ENCODE peak calls at places on chromosome 2, in nine cellular contexts. V, J, R, U, H, K, W, N and Z are unnamed samples.

GRCh38 chr2:178142274-178143065 is 30.2 kb downstream of the RBM45 start:
- DNase-seq in V (no peak), J (no peak), R (no peak), U (no peak), H (no peak), K (no peak), W (no peak), N (no peak), Z (no peak)

GRCh38 chr2:72027426-72028161 is 120.1 kb downstream of the CYP26B1 start:
- DNase-seq in V (no peak), J (no peak), R (no peak), U (no peak), H (peak), K (peak), W (no peak), N (no peak), Z (no peak)

GRCh38 chr2:190343500-190344274 is at the start of gene INPP1:
- DNase-seq in V (peak), J (peak), R (peak), U (peak), H (peak), K (peak), W (peak), N (peak), Z (no peak)

GRCh38 chr2:178282075-178282474 is 87.8 kb downstream of the OSBPL6 start:
- DNase-seq in V (no peak), J (no peak), R (peak), U (no peak), H (no peak), K (no peak), W (peak), N (no peak), Z (no peak)

GRCh38 chr2:27772804-27773203 is 1.3 kb downstream of the MRPL33 start:
- DNase-seq in V (no peak), J (no peak), R (peak), U (no peak), H (no peak), K (no peak), W (no peak), N (no peak), Z (no peak)

GRCh38 chr2:96329416-96329815 is 4.3 kb downstream of the ITPRIPL1 start:
- DNase-seq in V (no peak), J (no peak), R (peak), U (no peak), H (no peak), K (no peak), W (no peak), N (no peak), Z (no peak)

GRCh38 chr2:1156526-1156925 is 205.9 kb downstream of the SNTG2 start:
- DNase-seq in V (no peak), J (no peak), R (no peak), U (no peak), H (no peak), K (no peak), W (no peak), N (no peak), Z (no peak)

GRCh38 chr2:189104926-189105325 is 74.6 kb downstream of the COL5A2 start:
- DNase-seq in V (no peak), J (no peak), R (peak), U (no peak), H (no peak), K (no peak), W (no peak), N (no peak), Z (no peak)

GRCh38 chr2:23703583-23704385 is 223.1 kb downstream of the ATAD2B start:
- DNase-seq in V (peak), J (no peak), R (no peak), U (no peak), H (no peak), K (no peak), W (no peak), N (no peak), Z (no peak)

DNA sequence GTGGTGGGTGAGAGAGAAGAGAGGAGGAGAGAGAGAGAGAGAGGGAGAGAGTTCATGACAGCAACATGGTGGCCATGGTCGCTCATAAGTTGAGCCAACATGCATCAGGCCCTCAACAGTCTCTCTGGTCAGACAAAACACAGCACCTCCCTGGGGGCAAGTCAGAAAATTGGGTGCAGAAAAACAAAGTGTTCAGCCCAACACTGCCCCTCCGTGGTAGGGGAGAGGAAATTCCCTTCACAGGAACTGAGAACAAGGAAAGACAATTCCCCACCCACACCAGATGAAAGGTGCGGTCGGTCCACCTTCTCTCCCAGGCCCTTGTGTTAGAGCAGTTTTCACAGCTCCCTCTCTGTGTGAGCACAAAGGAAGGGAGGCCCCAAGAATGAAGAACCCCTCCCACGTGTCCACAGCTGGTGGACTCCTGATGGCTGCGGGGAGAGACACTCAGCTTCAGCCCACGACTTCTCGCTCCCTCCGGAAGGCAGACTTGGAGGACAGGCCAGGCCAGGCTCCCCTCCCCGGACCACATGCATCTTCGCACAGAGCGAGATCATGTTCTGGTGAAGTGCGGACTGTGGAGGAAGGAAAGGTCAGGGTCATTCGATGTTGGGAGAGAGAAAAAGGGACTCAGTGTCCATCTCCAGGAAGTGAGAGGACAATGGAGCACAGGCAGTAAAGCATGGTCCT is 181.7 kb downstream of the ANAPC1 start:
- DNase-seq in V (no peak), J (peak), R (peak), U (peak), H (no peak), K (no peak), W (no peak), N (peak), Z (no peak)
- TF ChIP-seq CTCF in V (peak), J (no peak), R (peak), U (peak), H (peak), K (peak), W (no peak), N (peak), Z (peak)

GRCh38 chr2:77767388-77768076 is 245.4 kb upstream of the LRRTM4 start:
- DNase-seq in V (no peak), J (no peak), R (no peak), U (no peak), H (no peak), K (no peak), W (no peak), N (no peak), Z (no peak)
- H3K4me3 ChIP-seq in V (no peak), J (no peak), R (no peak), U (no peak), H (no peak), K (no peak), W (no peak), N (no peak), Z (no peak)

GRCh38 chr2:231409773-231410172 is 14.3 kb downstream of the B3GNT7 start:
- DNase-seq in V (no peak), J (no peak), R (no peak), U (no peak), H (no peak), K (no peak), W (no peak), N (no peak), Z (no peak)
- H3K27ac ChIP-seq in V (no peak), J (no peak), R (no peak), U (no peak), H (no peak), K (no peak), W (no peak), N (no peak), Z (no peak)

GRCh38 chr2:192148620-192149321 is 46.0 kb downstream of the TMEFF2 start:
- DNase-seq in V (no peak), J (no peak), R (peak), U (no peak), H (no peak), K (no peak), W (no peak), N (peak), Z (no peak)
- TF ChIP-seq CTCF in V (peak), J (no peak), R (no peak), U (no peak), H (no peak), K (no peak), W (no peak), N (peak), Z (no peak)

GRCh38 chr2:174342600-174343342 is 8.0 kb downstream of the SP9 start:
- DNase-seq in V (no peak), J (peak), R (peak), U (no peak), H (no peak), K (no peak), W (no peak), N (no peak), Z (no peak)
- H3K4me3 ChIP-seq in V (no peak), J (no peak), R (no peak), U (peak), H (no peak), K (peak), W (no peak), N (peak), Z (peak)

DNA sequence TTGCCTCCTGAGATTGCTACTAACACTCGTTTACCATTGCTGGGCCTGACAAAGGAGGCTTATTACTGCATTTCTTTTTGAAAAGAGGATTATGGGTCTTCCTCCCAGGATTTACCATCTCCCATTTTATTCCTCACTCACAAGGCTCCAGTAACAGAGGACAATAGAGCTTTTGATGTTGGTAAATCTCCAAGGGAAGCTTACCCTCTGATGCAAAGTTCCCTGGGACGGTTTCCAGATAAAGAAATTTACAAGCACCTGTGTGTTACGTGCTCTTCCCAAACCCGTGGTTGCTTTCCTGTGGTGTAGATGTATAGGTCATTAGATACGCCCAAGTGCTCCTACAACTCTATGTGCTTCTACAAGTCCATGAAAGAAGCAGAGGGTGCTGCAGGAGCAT is 17.1 kb downstream of the VSNL1 start:
- DNase-seq in V (no peak), J (no peak), R (no peak), U (no peak), H (no peak), K (no peak), W (peak), N (no peak), Z (no peak)
- H3K27ac ChIP-seq in V (no peak), J (no peak), R (no peak), U (no peak), H (no peak), K (no peak), W (no peak), N (no peak), Z (no peak)

DNA sequence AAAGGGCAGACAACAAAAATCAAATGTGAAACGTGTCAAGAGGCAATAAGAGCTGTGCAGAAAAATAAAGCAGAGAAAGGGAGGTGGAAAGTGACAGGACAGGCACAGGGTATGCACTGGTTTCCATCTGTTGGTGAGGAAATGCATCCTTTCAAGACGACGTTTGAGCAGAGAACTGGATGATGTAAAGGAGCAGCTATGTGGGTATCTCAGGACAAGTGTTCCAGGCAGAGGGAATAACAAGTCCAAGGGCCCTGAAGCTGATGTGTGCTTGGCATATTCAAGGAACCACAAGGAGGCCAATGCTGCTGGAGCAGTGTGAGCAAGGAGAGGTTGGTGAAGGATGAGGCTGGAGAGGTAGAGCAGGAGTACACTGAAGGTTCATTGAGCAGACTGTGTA is 168.9 kb upstream of the SERPINE2 start:
- DNase-seq in V (no peak), J (no peak), R (no peak), U (no peak), H (no peak), K (no peak), W (no peak), N (no peak), Z (no peak)
- TF ChIP-seq CTCF in V (no peak), J (no peak), R (no peak), U (no peak), H (no peak), K (no peak), W (no peak), N (no peak), Z (no peak)

GRCh38 chr2:53945538-53945937 is 25.3 kb downstream of the PSME4 start:
- DNase-seq in V (no peak), J (no peak), R (no peak), U (no peak), H (no peak), K (no peak), W (no peak), N (no peak), Z (no peak)
- H3K4me3 ChIP-seq in V (no peak), J (no peak), R (no peak), U (no peak), H (no peak), K (no peak), W (no peak), N (no peak), Z (no peak)